ENCODE peak calls at places on chromosomes 11 and 22, in ten cellular contexts. T is cardiac fibroblast; N is SW480; F is amygdala; M is cardiac septum; E is stimulated activated CD4-positive, alpha-beta T cell treated with anti-CD3 and anti-CD28 coated beads, Interleukin-4, amount 100 ng/mL, for 4 hours; U is esophagus muscularis mucosa; O is Calu3; K is fibroblast of gingiva; X is small intestine. I is an unnamed sample.

GRCh38 chr11:615453-616319 is at the start of gene IRF7:
- DNase-seq in O (peak; percentile 95), F (peak; percentile 84), X (peak; percentile 95), U (peak; percentile 99), N (peak; percentile 87), T (peak; percentile 94), K (peak; percentile 91), E (peak; percentile 79), M (peak; percentile 98), I (peak; percentile 90)

GRCh38 chr11:46247664-46248063 is 29.8 kb upstream of the CREB3L1 start:
- DNase-seq in N (peak; percentile 85), O (peak; percentile 70), E (no peak), M (no peak), K (no peak), U (no peak), X (peak; percentile 87), T (no peak), F (no peak), I (peak; percentile 58)

GRCh38 chr11:98589975-98590374 is 430.8 kb upstream of the CNTN5 start:
- DNase-seq in X (no peak), T (no peak), F (no peak), M (no peak), U (no peak), O (no peak), N (no peak), E (no peak), K (no peak), I (no peak)

GRCh38 chr22:22748297-22748743 is 103.9 kb downstream of the GGTLC2 start:
- DNase-seq in O (peak; percentile 68), N (peak; percentile 14), M (no peak), T (peak; percentile 68), E (peak; percentile 35), F (no peak), U (no peak), K (peak; percentile 64), X (peak; percentile 63), I (peak; percentile 38)

GRCh38 chr11:72227316-72228228 is 3.0 kb downstream of the INPPL1 start:
- DNase-seq in F (no peak), N (no peak), O (no peak), E (no peak), K (no peak), U (no peak), X (no peak), M (peak; percentile 51), T (no peak), I (no peak)

GRCh38 chr11:108914211-108914610 is 249.3 kb downstream of the DDX10 start:
- DNase-seq in X (no peak), T (no peak), M (no peak), O (no peak), F (no peak), E (no peak), K (no peak), U (no peak), N (no peak), I (no peak)

GRCh38 chr11:72787262-72788104 is 6.4 kb downstream of the STARD10 start:
- DNase-seq in M (no peak), X (peak; percentile 68), U (no peak), E (no peak), F (no peak), K (no peak), T (no peak), O (no peak), N (peak; percentile 94), I (no peak)

GRCh38 chr22:40220316-40221054 is 42.8 kb downstream of the TNRC6B start:
- DNase-seq in M (no peak), F (no peak), K (no peak), T (peak; percentile 57), E (no peak), X (no peak), U (no peak), N (no peak), O (no peak), I (peak; percentile 69)

GRCh38 chr11:92791886-92792285 is 177.6 kb upstream of the MTNR1B start:
- DNase-seq in N (no peak), U (no peak), T (no peak), F (no peak), M (no peak), O (no peak), E (no peak), X (no peak), K (no peak), I (no peak)

GRCh38 chr11:78100276-78101040 is 20.8 kb upstream of the NDUFC2 start:
- DNase-seq in M (no peak), N (no peak), U (no peak), F (no peak), E (no peak), T (no peak), K (no peak), X (no peak), O (no peak), I (no peak)

GRCh38 chr11:59186130-59186594 is 14.2 kb downstream of the DTX4 start:
- DNase-seq in X (peak; percentile 95), F (no peak), U (no peak), T (no peak), M (no peak), O (peak; percentile 95), N (peak; percentile 23), K (no peak), E (peak; percentile 45), I (peak; percentile 3)

GRCh38 chr22:28810839-28811491 is 10.6 kb upstream of the XBP1 start:
- DNase-seq in K (peak; percentile 43), N (no peak), E (no peak), U (no peak), X (no peak), T (peak; percentile 27), M (no peak), F (no peak), O (no peak), I (peak; percentile 88)

GRCh38 chr22:17719911-17720310 is 54.4 kb downstream of the BID start:
- DNase-seq in K (no peak), T (no peak), E (no peak), F (no peak), U (peak; percentile 8), N (no peak), X (no peak), M (no peak), O (no peak), I (no peak)

GRCh38 chr11:69666261-69666660 is 8.9 kb downstream of the LTO1 start:
- DNase-seq in O (no peak), K (no peak), E (no peak), N (no peak), M (no peak), X (no peak), U (no peak), T (no peak), F (no peak), I (no peak)

GRCh38 chr22:37485006-37485713 is 1.0 kb downstream of the MFNG start:
- DNase-seq in K (no peak), X (no peak), E (peak; percentile 54), F (peak; percentile 8), M (no peak), N (no peak), U (no peak), T (no peak), O (no peak), I (peak; percentile 76)

GRCh38 chr11:44760917-44761545 is 34.3 kb downstream of the TSPAN18 start:
- DNase-seq in F (no peak), N (peak; percentile 21), X (peak; percentile 90), T (peak; percentile 86), E (no peak), M (no peak), U (no peak), K (peak; percentile 23), O (peak; percentile 43), I (peak; percentile 92)

GRCh38 chr22:40560551-40560950 is 76.0 kb downstream of the MRTFA start:
- DNase-seq in T (peak; percentile 19), U (no peak), F (no peak), X (no peak), K (no peak), E (no peak), N (no peak), O (no peak), M (no peak), I (peak; percentile 95)

GRCh38 chr22:50306753-50307749 is at the start of gene PLXNB2:
- DNase-seq in O (peak; percentile 86), U (no peak), X (peak; percentile 77), K (peak; percentile 87), F (peak; percentile 75), E (peak; percentile 22), T (peak; percentile 93), N (peak; percentile 74), M (peak; percentile 88), I (peak; percentile 76)

GRCh38 chr22:20889904-20890303 is 27.3 kb upstream of the CRKL start:
- DNase-seq in F (no peak), E (no peak), X (no peak), O (no peak), T (no peak), U (no peak), K (no peak), M (no peak), N (no peak), I (no peak)

GRCh38 chr11:59010693-59011092 is 71.4 kb downstream of the GLYATL1 start:
- DNase-seq in X (no peak), F (no peak), O (no peak), U (no peak), K (no peak), M (no peak), E (no peak), N (no peak), T (no peak), I (no peak)

GRCh38 chr11:34512810-34513673 is 552 bp downstream of the ELF5 start:
- DNase-seq in M (no peak), X (peak; percentile 59), E (peak; percentile 48), K (peak; percentile 35), T (peak; percentile 59), O (peak; percentile 79), F (peak; percentile 34), N (peak; percentile 46), U (no peak), I (peak; percentile 49)

GRCh38 chr22:50199836-50200332 is 927 bp upstream of the SELENOO start:
- DNase-seq in E (no peak), U (no peak), K (no peak), X (no peak), O (no peak), F (no peak), T (no peak), N (no peak), M (no peak), I (no peak)

GRCh38 chr22:29312218-29313125 is 3.0 kb downstream of the RASL10A start:
- DNase-seq in F (no peak), T (no peak), N (no peak), U (no peak), X (no peak), O (no peak), E (no peak), K (no peak), M (no peak), I (no peak)

GRCh38 chr11:9663699-9664275 is at the start of gene SWAP70:
- DNase-seq in K (peak; percentile 92), F (peak; percentile 77), X (peak; percentile 82), E (peak; percentile 79), T (peak; percentile 94), N (peak; percentile 87), O (peak; percentile 93), U (peak; percentile 97), M (peak; percentile 96), I (peak; percentile 89)

GRCh38 chr11:131002145-131002544 is 85.9 kb upstream of the SNX19 start:
- DNase-seq in M (no peak), O (no peak), E (no peak), U (no peak), N (no peak), K (no peak), T (no peak), F (no peak), X (no peak), I (no peak)

GRCh38 chr11:62501432-62501891 is 45.1 kb downstream of the AHNAK start:
- DNase-seq in N (no peak), U (no peak), F (peak; percentile 79), K (peak; percentile 71), T (peak; percentile 35), M (no peak), E (no peak), O (no peak), X (no peak), I (peak; percentile 44)

GRCh38 chr11:2549876-2550605 is 105.2 kb downstream of the KCNQ1 start:
- DNase-seq in O (no peak), F (no peak), U (no peak), E (no peak), K (no peak), N (no peak), M (peak; percentile 78), X (no peak), T (no peak), I (no peak)

GRCh38 chr11:119832536-119832935 is 103.5 kb upstream of the NECTIN1 start:
- DNase-seq in O (peak; percentile 9), M (no peak), K (no peak), F (no peak), N (peak; percentile 56), U (no peak), T (peak; percentile 13), E (no peak), X (peak; percentile 98), I (no peak)